ENCODE peak calls at places on chromosomes 12 and 14, in four cellular contexts. S is stimulated activated CD4-positive, alpha-beta T cell treated with anti-CD3 and anti-CD28 coated beads, Interleukin-2, amount 100 ng/mL, for 4 hours; Z is T-helper 17 cell; U is LoVo. F is an unnamed sample.

GRCh38 chr14:106619618-106620017 is 1093.2 kb downstream of the TMEM121 start:
- DNase-seq in S (no peak), Z (no peak), U (no peak), F (no peak)

GRCh38 chr12:121534495-121535148 is 46.2 kb downstream of the KDM2B start:
- DNase-seq in S (peak), Z (peak), U (no peak), F (peak)

GRCh38 chr12:31662176-31662849 is 2.8 kb downstream of the ETFBKMT start:
- DNase-seq in S (no peak), Z (no peak), U (no peak), F (no peak)

GRCh38 chr12:88035907-88036289 is 6.7 kb upstream of the C12orf50 start:
- DNase-seq in S (no peak), Z (no peak), U (peak), F (no peak)

GRCh38 chr12:70756118-70756517 is 118.9 kb upstream of the PTPRB start:
- DNase-seq in S (no peak), Z (no peak), U (peak), F (no peak)

GRCh38 chr12:1580036-1580435 is 14.3 kb downstream of the FBXL14 start:
- DNase-seq in S (no peak), Z (no peak), U (no peak), F (no peak)

GRCh38 chr14:90378249-90378648 is 18.6 kb upstream of the CALM1 start:
- DNase-seq in S (no peak), Z (no peak), U (no peak), F (no peak)

GRCh38 chr14:103879570-103880333 is 32.4 kb upstream of the PPP1R13B start:
- DNase-seq in S (no peak), Z (no peak), U (peak), F (peak)

GRCh38 chr14:71497645-71498086 is 434.6 kb upstream of the RGS6 start:
- DNase-seq in S (no peak), Z (no peak), U (no peak), F (no peak)

GRCh38 chr12:122203301-122203967 is at the start of gene B3GNT4:
- DNase-seq in S (peak), Z (peak), U (peak), F (peak)